ENCODE peak calls at places on chromosomes 3 and 15, in four cellular contexts. V is Ammon's horn, Z is substantia nigra, D is lower lobe of right lung. R is an unnamed sample.
A peak's percentile ranks its signal among the peaks of the same experiment; 100 is the strongest.

GRCh38 chr3:71973337-71974030 is 188.5 kb upstream of the PROK2 start:
- DNase-seq in V (peak; percentile 44), Z (peak; percentile 13), D (no peak), R (no peak)

GRCh38 chr3:4825572-4826236 is 153.5 kb upstream of the BHLHE40 start:
- DNase-seq in V (no peak), Z (no peak), D (peak; percentile 80), R (peak; percentile 5)

GRCh38 chr15:68820205-68820588 is 498 bp downstream of the ANP32A start:
- DNase-seq in V (peak; percentile 68), Z (peak; percentile 42), D (peak; percentile 73), R (peak; percentile 51)

GRCh38 chr15:101100593-101101442 is 151.0 kb downstream of the CHSY1 start:
- DNase-seq in V (no peak), Z (no peak), D (no peak), R (no peak)

GRCh38 chr3:15333957-15334263 is 1.5 kb upstream of the SH3BP5 start:
- DNase-seq in V (no peak), Z (no peak), D (no peak), R (no peak)

GRCh38 chr3:192183109-192183508 is 544.2 kb downstream of the FGF12 start:
- DNase-seq in V (no peak), Z (no peak), D (no peak), R (no peak)

GRCh38 chr3:110858549-110858948 is 213.1 kb upstream of the NECTIN3 start:
- DNase-seq in V (no peak), Z (no peak), D (no peak), R (no peak)

GRCh38 chr15:68207176-68207935 is 2.2 kb upstream of the CALML4 start:
- DNase-seq in V (no peak), Z (no peak), D (no peak), R (no peak)

GRCh38 chr15:31171731-31172130 is 70.2 kb upstream of the TRPM1 start:
- DNase-seq in V (no peak), Z (no peak), D (no peak), R (no peak)

GRCh38 chr15:56838085-56838484 is 80.4 kb upstream of the TCF12 start:
- DNase-seq in V (no peak), Z (no peak), D (no peak), R (no peak)

GRCh38 chr15:52419494-52419893 is 109.2 kb downstream of the MYO5A start:
- DNase-seq in V (no peak), Z (no peak), D (no peak), R (no peak)

GRCh38 chr15:29677450-29677849 is 144.8 kb downstream of the TJP1 start:
- DNase-seq in V (no peak), Z (no peak), D (no peak), R (no peak)

GRCh38 chr15:43484455-43484854 is 8.5 kb downstream of the TP53BP1 start:
- DNase-seq in V (no peak), Z (no peak), D (no peak), R (no peak)

GRCh38 chr3:103960819-103961218 is 1405.9 kb upstream of the ALCAM start:
- DNase-seq in V (no peak), Z (no peak), D (no peak), R (no peak)

GRCh38 chr15:52109559-52110451 is 2.8 kb downstream of the BCL2L10 start:
- DNase-seq in V (no peak), Z (no peak), D (no peak), R (no peak)

GRCh38 chr3:194688207-194688711 is 2.6 kb downstream of the FAM43A start:
- DNase-seq in V (no peak), Z (no peak), D (peak; percentile 59), R (no peak)

GRCh38 chr3:165640970-165641369 is 196.3 kb downstream of the BCHE start:
- DNase-seq in V (no peak), Z (no peak), D (no peak), R (no peak)

GRCh38 chr3:188330138-188330537 is 176.2 kb downstream of the LPP start:
- DNase-seq in V (no peak), Z (no peak), D (no peak), R (no peak)

GRCh38 chr15:67033521-67033920 is 31.9 kb upstream of the SMAD3 start:
- DNase-seq in V (no peak), Z (no peak), D (no peak), R (no peak)

GRCh38 chr3:38090453-38090852 is 46.5 kb downstream of the ACAA1 start:
- DNase-seq in V (no peak), Z (no peak), D (no peak), R (no peak)

GRCh38 chr15:52717924-52718323 is 38.7 kb upstream of the ATOSA start:
- DNase-seq in V (no peak), Z (no peak), D (no peak), R (no peak)

GRCh38 chr3:13501958-13502790 is 22.1 kb downstream of the HDAC11 start:
- DNase-seq in V (no peak), Z (no peak), D (peak; percentile 14), R (no peak)

GRCh38 chr15:36050899-36051298 is 504.9 kb upstream of the DPH6 start:
- DNase-seq in V (no peak), Z (no peak), D (no peak), R (no peak)

GRCh38 chr3:53244281-53244680 is 11.5 kb downstream of the TKT start:
- DNase-seq in V (no peak), Z (no peak), D (no peak), R (no peak)

GRCh38 chr15:101092867-101093202 is 159.0 kb downstream of the CHSY1 start:
- DNase-seq in V (no peak), Z (no peak), D (no peak), R (no peak)

GRCh38 chr15:83709813-83710212 is 55.9 kb downstream of the ADAMTSL3 start:
- DNase-seq in V (no peak), Z (no peak), D (no peak), R (no peak)

GRCh38 chr3:7285502-7285901 is 424.6 kb downstream of the GRM7 start:
- DNase-seq in V (no peak), Z (no peak), D (no peak), R (no peak)

GRCh38 chr15:70487380-70487725 is 276.0 kb downstream of the UACA start:
- DNase-seq in V (no peak), Z (no peak), D (no peak), R (no peak)

GRCh38 chr3:30760040-30760439 is 134.4 kb downstream of the GADL1 start:
- DNase-seq in V (no peak), Z (no peak), D (no peak), R (no peak)

R was measured in G401.